ENCODE peak calls at places on chromosomes 1 and 21, in nine cellular contexts. One of them, this sample, is unnamed.

GRCh38 chr1:65495137-65495536 is 74.7 kb downstream of the LEPR start:
- DNase-seq in CD4-positive, alpha-beta T cell: no peak
- DNase-seq in cardiac fibroblast: no peak
- DNase-seq in ELR: no peak
- DNase-seq in GM20000: no peak
- DNase-seq in suprapubic skin: no peak
- DNase-seq in HTR-8/SVneo: no peak
- DNase-seq in activated CD4-positive, alpha-beta T cell treated with anti-CD3 and anti-CD28 coated beads for 4 hours: no peak
- DNase-seq in trophoblast cell: peak; percentile 87
- DNase-seq in this sample: no peak

GRCh38 chr1:10212476-10212875 is 2.1 kb downstream of the KIF1B start:
- DNase-seq in trophoblast cell: peak; percentile 9
- DNase-seq in ELR: no peak
- DNase-seq in suprapubic skin: no peak
- DNase-seq in cardiac fibroblast: no peak
- DNase-seq in CD4-positive, alpha-beta T cell: no peak
- DNase-seq in GM20000: no peak
- DNase-seq in HTR-8/SVneo: no peak
- DNase-seq in activated CD4-positive, alpha-beta T cell treated with anti-CD3 and anti-CD28 coated beads for 4 hours: no peak
- DNase-seq in this sample: no peak

GRCh38 chr1:51675177-51675780 is 58.4 kb downstream of the OSBPL9 start:
- DNase-seq in suprapubic skin: no peak
- DNase-seq in CD4-positive, alpha-beta T cell: no peak
- DNase-seq in cardiac fibroblast: no peak
- DNase-seq in activated CD4-positive, alpha-beta T cell treated with anti-CD3 and anti-CD28 coated beads for 4 hours: no peak
- DNase-seq in GM20000: no peak
- DNase-seq in trophoblast cell: no peak
- DNase-seq in ELR: peak; percentile 59
- DNase-seq in HTR-8/SVneo: no peak
- DNase-seq in this sample: peak; percentile 60

GRCh38 chr1:150970818-150971582 is 3.6 kb downstream of the CERS2 start:
- DNase-seq in ELR: peak; percentile 23
- DNase-seq in HTR-8/SVneo: no peak
- DNase-seq in GM20000: no peak
- DNase-seq in suprapubic skin: peak; percentile 90
- DNase-seq in activated CD4-positive, alpha-beta T cell treated with anti-CD3 and anti-CD28 coated beads for 4 hours: no peak
- DNase-seq in cardiac fibroblast: peak; percentile 76
- DNase-seq in trophoblast cell: peak; percentile 10
- DNase-seq in CD4-positive, alpha-beta T cell: no peak
- DNase-seq in this sample: peak; percentile 18

GRCh38 chr1:58823481-58824010 is 39.7 kb upstream of the JUN start:
- DNase-seq in suprapubic skin: no peak
- DNase-seq in HTR-8/SVneo: peak; percentile 12
- DNase-seq in GM20000: no peak
- DNase-seq in activated CD4-positive, alpha-beta T cell treated with anti-CD3 and anti-CD28 coated beads for 4 hours: no peak
- DNase-seq in trophoblast cell: peak; percentile 62
- DNase-seq in cardiac fibroblast: peak; percentile 64
- DNase-seq in ELR: peak; percentile 97
- DNase-seq in CD4-positive, alpha-beta T cell: no peak
- DNase-seq in this sample: peak; percentile 92

GRCh38 chr1:168520052-168520751 is 23.6 kb downstream of the XCL2 start:
- DNase-seq in GM20000: peak; percentile 50
- DNase-seq in CD4-positive, alpha-beta T cell: no peak
- DNase-seq in cardiac fibroblast: no peak
- DNase-seq in trophoblast cell: no peak
- DNase-seq in ELR: no peak
- DNase-seq in activated CD4-positive, alpha-beta T cell treated with anti-CD3 and anti-CD28 coated beads for 4 hours: no peak
- DNase-seq in HTR-8/SVneo: no peak
- DNase-seq in suprapubic skin: no peak
- DNase-seq in this sample: no peak

GRCh38 chr1:224523676-224524075 is 89.1 kb upstream of the WDR26 start:
- DNase-seq in activated CD4-positive, alpha-beta T cell treated with anti-CD3 and anti-CD28 coated beads for 4 hours: no peak
- DNase-seq in CD4-positive, alpha-beta T cell: no peak
- DNase-seq in trophoblast cell: no peak
- DNase-seq in HTR-8/SVneo: no peak
- DNase-seq in cardiac fibroblast: no peak
- DNase-seq in ELR: no peak
- DNase-seq in GM20000: no peak
- DNase-seq in suprapubic skin: no peak
- DNase-seq in this sample: no peak

GRCh38 chr1:210571356-210572334 is 242.9 kb downstream of the HHAT start:
- DNase-seq in activated CD4-positive, alpha-beta T cell treated with anti-CD3 and anti-CD28 coated beads for 4 hours: no peak
- DNase-seq in GM20000: no peak
- DNase-seq in suprapubic skin: no peak
- DNase-seq in CD4-positive, alpha-beta T cell: no peak
- DNase-seq in HTR-8/SVneo: no peak
- DNase-seq in trophoblast cell: no peak
- DNase-seq in cardiac fibroblast: no peak
- DNase-seq in ELR: no peak
- DNase-seq in this sample: no peak

GRCh38 chr21:14075346-14076142 is 135.2 kb downstream of the LIPI start:
- DNase-seq in trophoblast cell: no peak
- DNase-seq in activated CD4-positive, alpha-beta T cell treated with anti-CD3 and anti-CD28 coated beads for 4 hours: no peak
- DNase-seq in HTR-8/SVneo: no peak
- DNase-seq in GM20000: no peak
- DNase-seq in cardiac fibroblast: no peak
- DNase-seq in ELR: no peak
- DNase-seq in CD4-positive, alpha-beta T cell: no peak
- DNase-seq in suprapubic skin: no peak
- DNase-seq in this sample: no peak

GRCh38 chr1:6586404-6586816 is 6.6 kb downstream of the ZBTB48 start:
- DNase-seq in activated CD4-positive, alpha-beta T cell treated with anti-CD3 and anti-CD28 coated beads for 4 hours: no peak
- DNase-seq in suprapubic skin: no peak
- DNase-seq in ELR: no peak
- DNase-seq in cardiac fibroblast: no peak
- DNase-seq in trophoblast cell: no peak
- DNase-seq in HTR-8/SVneo: no peak
- DNase-seq in CD4-positive, alpha-beta T cell: no peak
- DNase-seq in GM20000: no peak
- DNase-seq in this sample: no peak

GRCh38 chr1:110476028-110476765 is 25.2 kb downstream of the PROK1 start:
- DNase-seq in suprapubic skin: no peak
- DNase-seq in GM20000: no peak
- DNase-seq in CD4-positive, alpha-beta T cell: no peak
- DNase-seq in HTR-8/SVneo: no peak
- DNase-seq in activated CD4-positive, alpha-beta T cell treated with anti-CD3 and anti-CD28 coated beads for 4 hours: no peak
- DNase-seq in cardiac fibroblast: peak; percentile 31
- DNase-seq in trophoblast cell: peak; percentile 62
- DNase-seq in ELR: no peak
- DNase-seq in this sample: peak; percentile 27

GRCh38 chr1:7252411-7253117 is 467.3 kb downstream of the CAMTA1 start:
- DNase-seq in activated CD4-positive, alpha-beta T cell treated with anti-CD3 and anti-CD28 coated beads for 4 hours: no peak
- DNase-seq in suprapubic skin: no peak
- DNase-seq in GM20000: no peak
- DNase-seq in CD4-positive, alpha-beta T cell: no peak
- DNase-seq in cardiac fibroblast: no peak
- DNase-seq in ELR: no peak
- DNase-seq in trophoblast cell: no peak
- DNase-seq in HTR-8/SVneo: no peak
- DNase-seq in this sample: no peak

GRCh38 chr1:5980314-5981008 is 11.8 kb downstream of the NPHP4 start:
- DNase-seq in ELR: peak; percentile 23
- DNase-seq in HTR-8/SVneo: no peak
- DNase-seq in trophoblast cell: no peak
- DNase-seq in suprapubic skin: no peak
- DNase-seq in GM20000: no peak
- DNase-seq in CD4-positive, alpha-beta T cell: no peak
- DNase-seq in cardiac fibroblast: peak; percentile 77
- DNase-seq in activated CD4-positive, alpha-beta T cell treated with anti-CD3 and anti-CD28 coated beads for 4 hours: no peak
- DNase-seq in this sample: no peak

GRCh38 chr1:111442457-111442856 is 6.6 kb downstream of the WDR77 start:
- DNase-seq in CD4-positive, alpha-beta T cell: no peak
- DNase-seq in HTR-8/SVneo: no peak
- DNase-seq in suprapubic skin: no peak
- DNase-seq in ELR: no peak
- DNase-seq in trophoblast cell: no peak
- DNase-seq in activated CD4-positive, alpha-beta T cell treated with anti-CD3 and anti-CD28 coated beads for 4 hours: no peak
- DNase-seq in cardiac fibroblast: no peak
- DNase-seq in GM20000: no peak
- DNase-seq in this sample: no peak

GRCh38 chr1:160351629-160352028 is 8.4 kb downstream of the NCSTN start:
- DNase-seq in suprapubic skin: no peak
- DNase-seq in GM20000: no peak
- DNase-seq in CD4-positive, alpha-beta T cell: no peak
- DNase-seq in cardiac fibroblast: no peak
- DNase-seq in ELR: no peak
- DNase-seq in activated CD4-positive, alpha-beta T cell treated with anti-CD3 and anti-CD28 coated beads for 4 hours: no peak
- DNase-seq in trophoblast cell: no peak
- DNase-seq in HTR-8/SVneo: no peak
- DNase-seq in this sample: no peak

GRCh38 chr1:3561801-3562200 is 49.5 kb downstream of the MEGF6 start:
- DNase-seq in HTR-8/SVneo: no peak
- DNase-seq in CD4-positive, alpha-beta T cell: no peak
- DNase-seq in GM20000: no peak
- DNase-seq in trophoblast cell: no peak
- DNase-seq in suprapubic skin: no peak
- DNase-seq in activated CD4-positive, alpha-beta T cell treated with anti-CD3 and anti-CD28 coated beads for 4 hours: no peak
- DNase-seq in cardiac fibroblast: no peak
- DNase-seq in ELR: no peak
- DNase-seq in this sample: no peak

GRCh38 chr1:85134583-85135455 is 66.0 kb downstream of the SYDE2 start:
- DNase-seq in trophoblast cell: peak; percentile 97
- DNase-seq in suprapubic skin: no peak
- DNase-seq in cardiac fibroblast: peak; percentile 11
- DNase-seq in CD4-positive, alpha-beta T cell: no peak
- DNase-seq in HTR-8/SVneo: peak; percentile 10
- DNase-seq in ELR: peak; percentile 43
- DNase-seq in activated CD4-positive, alpha-beta T cell treated with anti-CD3 and anti-CD28 coated beads for 4 hours: no peak
- DNase-seq in GM20000: no peak
- DNase-seq in this sample: peak; percentile 71

GRCh38 chr1:170309389-170310013 is 163.7 kb downstream of the NTMT2 start:
- DNase-seq in trophoblast cell: no peak
- DNase-seq in cardiac fibroblast: peak; percentile 87
- DNase-seq in ELR: peak; percentile 93
- DNase-seq in activated CD4-positive, alpha-beta T cell treated with anti-CD3 and anti-CD28 coated beads for 4 hours: no peak
- DNase-seq in suprapubic skin: peak; percentile 75
- DNase-seq in GM20000: no peak
- DNase-seq in HTR-8/SVneo: no peak
- DNase-seq in CD4-positive, alpha-beta T cell: no peak
- DNase-seq in this sample: peak; percentile 31

This sample was measured in bronchial epithelial cell.